ENCODE peak calls at places on chromosomes 5 and 9, in four cellular contexts. One of them, this sample, is unnamed.

GRCh38 chr5:310941-311434 is 10.5 kb upstream of the AHRR start:
- DNase-seq in MCF 10A: no peak
- DNase-seq in cardiac fibroblast: peak
- DNase-seq in suprapubic skin: no peak
- DNase-seq in this sample: no peak

GRCh38 chr5:42785756-42786155 is 25.9 kb downstream of the SELENOP start:
- DNase-seq in MCF 10A: no peak
- DNase-seq in cardiac fibroblast: no peak
- DNase-seq in suprapubic skin: no peak
- DNase-seq in this sample: no peak

GRCh38 chr5:2690293-2690692 is 61.2 kb downstream of the IRX2 start:
- DNase-seq in MCF 10A: peak
- DNase-seq in cardiac fibroblast: no peak
- DNase-seq in suprapubic skin: no peak
- DNase-seq in this sample: no peak

GRCh38 chr5:76487784-76488183 is 84.7 kb downstream of the IQGAP2 start:
- DNase-seq in MCF 10A: no peak
- DNase-seq in cardiac fibroblast: no peak
- DNase-seq in suprapubic skin: no peak
- DNase-seq in this sample: no peak

GRCh38 chr9:125600194-125600593 is 106.8 kb downstream of the MAPKAP1 start:
- DNase-seq in MCF 10A: no peak
- DNase-seq in cardiac fibroblast: peak
- DNase-seq in suprapubic skin: no peak
- DNase-seq in this sample: no peak

GRCh38 chr9:6040077-6040476 is 24.7 kb upstream of the RANBP6 start:
- DNase-seq in MCF 10A: no peak
- DNase-seq in cardiac fibroblast: no peak
- DNase-seq in suprapubic skin: no peak
- DNase-seq in this sample: no peak

GRCh38 chr5:150615141-150615699 is 25.2 kb upstream of the SYNPO start:
- DNase-seq in MCF 10A: peak
- DNase-seq in cardiac fibroblast: peak
- DNase-seq in suprapubic skin: no peak
- DNase-seq in this sample: no peak

GRCh38 chr5:126971455-126972019 is 58.8 kb downstream of the MARCHF3 start:
- DNase-seq in MCF 10A: no peak
- DNase-seq in cardiac fibroblast: peak
- DNase-seq in suprapubic skin: no peak
- DNase-seq in this sample: no peak

GRCh38 chr5:138716456-138716924 is 36.7 kb upstream of the CTNNA1 start:
- DNase-seq in MCF 10A: peak
- DNase-seq in cardiac fibroblast: peak
- DNase-seq in suprapubic skin: no peak
- DNase-seq in this sample: no peak

GRCh38 chr5:79236970-79237734 is 1.2 kb downstream of the JMY start:
- DNase-seq in MCF 10A: peak
- DNase-seq in cardiac fibroblast: peak
- DNase-seq in suprapubic skin: peak
- DNase-seq in this sample: no peak

GRCh38 chr5:38765461-38765861 is 80.4 kb upstream of the OSMR start:
- DNase-seq in MCF 10A: no peak
- DNase-seq in cardiac fibroblast: peak
- DNase-seq in suprapubic skin: no peak
- DNase-seq in this sample: no peak

GRCh38 chr9:134433101-134433500 is 106.8 kb downstream of the RXRA start:
- DNase-seq in MCF 10A: peak
- DNase-seq in cardiac fibroblast: peak
- DNase-seq in suprapubic skin: no peak
- DNase-seq in this sample: no peak

GRCh38 chr5:130964238-130965192 is 200.5 kb downstream of the HINT1 start:
- DNase-seq in MCF 10A: no peak
- DNase-seq in cardiac fibroblast: no peak
- DNase-seq in suprapubic skin: no peak
- DNase-seq in this sample: no peak

GRCh38 chr5:350355-350754 is 28.8 kb downstream of the AHRR start:
- DNase-seq in MCF 10A: peak
- DNase-seq in cardiac fibroblast: no peak
- DNase-seq in suprapubic skin: no peak
- DNase-seq in this sample: no peak

GRCh38 chr9:68546596-68547390 is 6.1 kb upstream of the TMEM252 start:
- DNase-seq in MCF 10A: no peak
- DNase-seq in cardiac fibroblast: peak
- DNase-seq in suprapubic skin: no peak
- DNase-seq in this sample: no peak

GRCh38 chr5:154181156-154181555 is 9.4 kb upstream of the GALNT10 start:
- DNase-seq in MCF 10A: no peak
- DNase-seq in cardiac fibroblast: no peak
- DNase-seq in suprapubic skin: no peak
- DNase-seq in this sample: no peak

GRCh38 chr5:154858972-154859950 is 834 bp downstream of the CNOT8 start:
- DNase-seq in MCF 10A: peak
- DNase-seq in cardiac fibroblast: peak
- DNase-seq in suprapubic skin: no peak
- DNase-seq in this sample: no peak

GRCh38 chr9:16796304-16796825 is 74.1 kb downstream of the BNC2 start:
- DNase-seq in MCF 10A: no peak
- DNase-seq in cardiac fibroblast: no peak
- DNase-seq in suprapubic skin: no peak
- DNase-seq in this sample: no peak

GRCh38 chr9:81661339-81661738 is 28.0 kb downstream of the TLE1 start:
- DNase-seq in MCF 10A: no peak
- DNase-seq in cardiac fibroblast: no peak
- DNase-seq in suprapubic skin: no peak
- DNase-seq in this sample: no peak

GRCh38 chr5:143796110-143796509 is 15.9 kb upstream of the HMHB1 start:
- DNase-seq in MCF 10A: no peak
- DNase-seq in cardiac fibroblast: peak
- DNase-seq in suprapubic skin: no peak
- DNase-seq in this sample: no peak

GRCh38 chr9:93052791-93053540 is 5.5 kb upstream of the SUSD3 start:
- DNase-seq in MCF 10A: no peak
- DNase-seq in cardiac fibroblast: no peak
- DNase-seq in suprapubic skin: no peak
- DNase-seq in this sample: no peak

GRCh38 chr9:93053781-93054331 is 4.6 kb upstream of the SUSD3 start:
- DNase-seq in MCF 10A: no peak
- DNase-seq in cardiac fibroblast: no peak
- DNase-seq in suprapubic skin: no peak
- DNase-seq in this sample: no peak

GRCh38 chr9:93054758-93055704 is 3.5 kb upstream of the SUSD3 start:
- DNase-seq in MCF 10A: no peak
- DNase-seq in cardiac fibroblast: no peak
- DNase-seq in suprapubic skin: no peak
- DNase-seq in this sample: no peak

GRCh38 chr9:93048706-93049448 is 9.6 kb upstream of the SUSD3 start:
- DNase-seq in MCF 10A: no peak
- DNase-seq in cardiac fibroblast: no peak
- DNase-seq in suprapubic skin: no peak
- DNase-seq in this sample: no peak

GRCh38 chr9:93049491-93049890 is 9.0 kb upstream of the SUSD3 start:
- DNase-seq in MCF 10A: no peak
- DNase-seq in cardiac fibroblast: no peak
- DNase-seq in suprapubic skin: no peak
- DNase-seq in this sample: no peak
- TF ChIP-seq CTCF in MCF 10A: no peak
- TF ChIP-seq CTCF in cardiac fibroblast: no peak
- TF ChIP-seq CTCF in suprapubic skin: no peak
- TF ChIP-seq CTCF in this sample: no peak

DNA sequence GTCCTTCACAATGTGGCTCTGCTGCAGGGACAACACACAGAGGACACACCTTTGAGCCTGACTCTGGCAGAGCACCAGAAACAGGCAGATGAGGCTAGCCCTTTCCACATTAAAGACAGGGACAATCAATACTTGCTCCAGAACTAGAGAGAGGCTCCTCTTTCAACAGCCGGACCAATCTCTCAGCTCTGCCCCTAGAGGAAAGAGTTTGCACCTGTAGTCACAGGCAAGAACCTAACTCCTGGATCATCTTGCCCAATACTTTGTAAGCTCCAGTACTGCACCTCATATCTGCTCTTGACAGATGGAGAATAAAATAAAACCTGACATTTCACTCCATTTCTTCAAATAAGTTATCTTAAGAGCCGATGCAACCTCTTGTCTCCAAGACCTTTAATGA is 52.1 kb downstream of the EPB41L4A start:
- DNase-seq in MCF 10A: peak
- DNase-seq in cardiac fibroblast: no peak
- DNase-seq in suprapubic skin: no peak
- DNase-seq in this sample: no peak
- TF ChIP-seq CTCF in MCF 10A: peak
- TF ChIP-seq CTCF in cardiac fibroblast: peak
- TF ChIP-seq CTCF in suprapubic skin: no peak
- TF ChIP-seq CTCF in this sample: no peak

GRCh38 chr9:127035948-127036347 is 86.5 kb downstream of the ANGPTL2 start:
- DNase-seq in MCF 10A: no peak
- DNase-seq in cardiac fibroblast: peak
- DNase-seq in suprapubic skin: no peak
- DNase-seq in this sample: no peak
- TF ChIP-seq CTCF in MCF 10A: no peak
- TF ChIP-seq CTCF in cardiac fibroblast: no peak
- TF ChIP-seq CTCF in suprapubic skin: no peak
- TF ChIP-seq CTCF in this sample: no peak

DNA sequence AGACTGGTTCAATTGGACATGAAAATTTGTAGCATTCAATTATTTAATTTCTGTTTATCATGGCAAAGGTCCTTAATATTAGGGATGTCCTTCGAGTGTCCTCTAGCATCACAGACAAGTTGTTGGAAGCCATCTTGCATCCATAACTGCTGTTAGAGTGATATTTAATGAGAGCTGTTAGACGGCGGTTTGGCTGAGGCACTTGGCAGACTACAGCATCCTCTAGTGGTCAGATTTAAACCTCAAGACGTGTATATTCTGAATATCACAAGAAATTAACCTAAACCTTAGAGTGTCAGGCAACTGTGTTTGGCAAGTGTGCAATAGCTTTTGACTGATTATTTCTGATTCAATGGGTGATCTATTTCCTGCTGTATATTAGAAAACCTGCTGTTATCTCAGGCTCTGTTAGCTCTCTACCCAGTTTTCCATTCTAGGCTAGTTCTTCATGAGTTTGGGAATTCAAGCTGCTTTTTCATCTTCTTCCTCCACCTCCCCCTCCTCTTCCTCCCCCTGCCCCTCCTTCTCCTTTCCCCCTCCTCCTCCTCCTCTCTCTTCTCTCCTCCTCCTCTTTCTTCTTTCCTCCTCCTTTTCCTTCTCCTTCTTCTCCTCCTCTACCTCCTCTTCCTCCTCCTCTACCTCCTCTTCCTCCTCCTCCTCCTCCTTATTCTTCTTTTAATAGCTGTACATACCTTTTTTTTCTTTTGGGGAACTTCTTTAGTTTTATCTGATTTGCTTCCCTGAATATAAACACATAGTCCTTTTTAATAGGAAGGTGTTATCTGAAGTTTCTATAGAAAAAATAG is 8.6 kb downstream of the SPINK1 start:
- DNase-seq in MCF 10A: peak
- DNase-seq in cardiac fibroblast: peak
- DNase-seq in suprapubic skin: no peak
- DNase-seq in this sample: no peak
- TF ChIP-seq CTCF in MCF 10A: peak
- TF ChIP-seq CTCF in cardiac fibroblast: peak
- TF ChIP-seq CTCF in suprapubic skin: peak
- TF ChIP-seq CTCF in this sample: peak

DNA sequence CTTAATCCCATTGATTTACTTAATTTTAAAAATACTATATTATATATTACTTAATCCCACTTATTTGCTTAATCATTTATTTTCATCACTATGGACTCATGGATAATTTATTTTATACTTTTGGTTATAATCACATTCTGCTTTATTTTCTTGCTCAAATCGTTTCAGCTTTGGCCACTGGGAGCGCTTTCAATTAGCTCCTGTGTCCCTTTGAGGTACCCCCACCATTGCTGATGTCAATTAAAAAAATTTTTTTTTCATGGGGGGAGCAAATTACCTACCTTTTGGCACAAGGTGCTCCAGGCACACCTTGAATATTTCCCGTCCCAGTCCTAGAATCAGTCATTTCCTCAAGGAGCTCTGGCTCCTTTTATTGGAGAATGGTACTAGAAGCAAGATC is 1.4 kb upstream of the TRIO start:
- DNase-seq in MCF 10A: no peak
- DNase-seq in cardiac fibroblast: no peak
- DNase-seq in suprapubic skin: no peak
- DNase-seq in this sample: no peak
- TF ChIP-seq CTCF in MCF 10A: no peak
- TF ChIP-seq CTCF in cardiac fibroblast: no peak
- TF ChIP-seq CTCF in suprapubic skin: no peak
- TF ChIP-seq CTCF in this sample: no peak

This sample was measured in vagina.